ENCODE peak calls at places on chromosomes 16 and 17, in six cellular contexts. T, Q, X, F, J and D are unnamed samples. For H3K36me3 and H3K27me3, the result is how much of the 10 kb centered on the place peaks cover.

GRCh38 chr17:12288007-12288406 is 267.3 kb downstream of the MAP2K4 start:
- DNase-seq in T (no peak), Q (no peak), X (no peak), F (no peak), J (no peak), D (no peak)

GRCh38 chr17:74961657-74962360 is 10.8 kb downstream of the HID1 start:
- DNase-seq in T (peak), Q (peak), X (peak), F (peak), J (peak), D (peak)

GRCh38 chr16:8729779-8730334 is 55.4 kb downstream of the ABAT start:
- DNase-seq in T (no peak), Q (no peak), X (no peak), F (no peak), J (no peak), D (no peak)

GRCh38 chr17:79093270-79093669 is 18.6 kb downstream of the ENGASE start:
- DNase-seq in T (no peak), Q (no peak), X (no peak), F (no peak), J (no peak), D (no peak)

GRCh38 chr16:88317619-88317977 is 65.2 kb upstream of the ZNF469 start:
- DNase-seq in T (no peak), Q (peak), X (no peak), F (no peak), J (no peak), D (no peak)

GRCh38 chr16:8583712-8584111 is 6.6 kb downstream of the TMEM114 start:
- DNase-seq in T (no peak), Q (no peak), X (peak), F (no peak), J (no peak), D (peak)

GRCh38 chr17:38673714-38674012 is 1.1 kb downstream of the EPOP start:
- DNase-seq in T (no peak), Q (no peak), X (peak), F (no peak), J (no peak), D (peak)

GRCh38 chr17:28711723-28712036 is at the start of gene PROCA1:
- DNase-seq in T (no peak), Q (no peak), X (peak), F (no peak), J (no peak), D (peak)

GRCh38 chr16:50684823-50685455 is 3.8 kb upstream of the SNX20 start:
- DNase-seq in T (no peak), Q (no peak), X (no peak), F (no peak), J (no peak), D (no peak)

GRCh38 chr17:80613732-80614071 is 69.1 kb downstream of the RPTOR start:
- DNase-seq in T (no peak), Q (no peak), X (no peak), F (no peak), J (no peak), D (no peak)

GRCh38 chr16:59540621-59541020 is 806.5 kb upstream of the GOT2 start:
- DNase-seq in T (no peak), Q (no peak), X (no peak), F (no peak), J (no peak), D (no peak)

DNA sequence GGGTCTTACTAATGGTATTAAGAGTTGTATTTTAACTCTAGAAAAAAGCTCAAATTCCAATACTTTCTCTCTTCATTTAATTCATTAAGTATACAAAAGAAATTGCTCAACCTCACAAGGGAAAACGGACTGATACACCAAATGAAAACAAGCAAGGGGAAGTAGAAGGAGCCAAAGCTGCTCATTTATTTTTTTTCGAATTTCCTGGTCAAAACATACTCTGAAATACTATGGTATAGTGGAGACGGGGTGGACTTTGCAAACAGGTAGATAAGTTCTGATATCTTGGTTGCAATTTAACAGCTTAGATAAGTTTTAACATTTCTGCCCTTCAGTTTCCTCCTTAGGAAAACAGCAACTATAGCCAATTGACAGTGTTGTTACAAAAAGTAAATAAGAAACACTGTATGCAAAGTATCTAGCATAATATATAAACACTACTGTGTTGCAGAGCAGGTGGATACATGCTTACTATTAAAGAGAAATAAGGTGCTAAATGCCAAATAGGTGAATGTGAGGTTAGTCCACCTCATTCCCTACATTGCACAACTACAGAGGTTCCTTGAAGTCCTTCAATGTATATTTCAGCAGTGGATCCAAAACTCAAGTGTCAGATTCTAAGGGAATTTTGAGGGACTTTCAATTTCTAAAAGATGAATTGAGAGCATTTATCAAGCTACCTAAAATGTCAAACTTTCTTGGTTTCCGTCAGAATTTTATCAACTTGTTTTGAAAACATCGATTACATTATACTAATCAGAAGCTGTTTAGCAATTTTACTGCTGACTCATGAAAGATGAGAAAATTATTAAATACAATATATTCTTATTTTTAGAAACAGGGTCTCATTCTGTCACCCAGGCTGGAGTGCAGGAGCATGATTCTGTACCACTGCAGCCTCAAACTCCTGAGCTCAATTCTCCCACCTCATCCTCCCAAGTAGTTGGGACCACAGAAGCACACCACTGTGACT is 11.0 kb downstream of the CCDC47 start:
- DNase-seq in T (no peak), Q (no peak), X (no peak), F (no peak), J (no peak), D (no peak)
- H3K36me3 ChIP-seq in T (under half), Q (under half), X (under half), F (half or more), J (under half), D (under half)

GRCh38 chr17:3049705-3050295 is 13.6 kb downstream of the OR1D5 start:
- DNase-seq in T (no peak), Q (no peak), X (no peak), F (no peak), J (no peak), D (no peak)
- H3K4me3 ChIP-seq in T (peak), Q (no peak), X (peak), F (no peak), J (peak), D (no peak)

GRCh38 chr16:66458292-66458691 is 31.2 kb downstream of the BEAN1 start:
- DNase-seq in T (no peak), Q (no peak), X (no peak), F (no peak), J (no peak), D (no peak)

GRCh38 chr16:66458853-66459252 is 31.8 kb downstream of the BEAN1 start:
- DNase-seq in T (no peak), Q (no peak), X (no peak), F (no peak), J (no peak), D (no peak)

GRCh38 chr16:66462912-66463311 is 35.8 kb downstream of the BEAN1 start:
- DNase-seq in T (no peak), Q (no peak), X (no peak), F (no peak), J (no peak), D (no peak)

GRCh38 chr16:66459878-66460277 is 32.8 kb downstream of the BEAN1 start:
- DNase-seq in T (no peak), Q (no peak), X (peak), F (no peak), J (no peak), D (peak)

GRCh38 chr16:66460703-66461102 is 33.6 kb downstream of the BEAN1 start:
- DNase-seq in T (no peak), Q (no peak), X (no peak), F (no peak), J (no peak), D (no peak)
- H3K27me3 ChIP-seq in T (under half), Q (under half), X (under half), F (under half), J (under half), D (under half)

GRCh38 chr16:3523281-3523680 is 22.5 kb downstream of the CLUAP1 start:
- DNase-seq in T (no peak), Q (no peak), X (no peak), F (no peak), J (no peak), D (no peak)
- H3K36me3 ChIP-seq in T (under half), Q (under half), X (under half), F (under half), J (under half), D (under half)

GRCh38 chr17:4838306-4838785 is 5.2 kb downstream of the MINK1 start:
- DNase-seq in T (no peak), Q (no peak), X (no peak), F (no peak), J (no peak), D (no peak)

GRCh38 chr17:4837471-4838305 is 4.5 kb downstream of the MINK1 start:
- DNase-seq in T (no peak), Q (no peak), X (no peak), F (no peak), J (no peak), D (no peak)

GRCh38 chr17:4833941-4834501 is 881 bp downstream of the MINK1 start:
- DNase-seq in T (no peak), Q (no peak), X (peak), F (peak), J (peak), D (no peak)

GRCh38 chr17:4834621-4835020 is 1.5 kb downstream of the MINK1 start:
- DNase-seq in T (no peak), Q (no peak), X (no peak), F (no peak), J (no peak), D (no peak)

DNA sequence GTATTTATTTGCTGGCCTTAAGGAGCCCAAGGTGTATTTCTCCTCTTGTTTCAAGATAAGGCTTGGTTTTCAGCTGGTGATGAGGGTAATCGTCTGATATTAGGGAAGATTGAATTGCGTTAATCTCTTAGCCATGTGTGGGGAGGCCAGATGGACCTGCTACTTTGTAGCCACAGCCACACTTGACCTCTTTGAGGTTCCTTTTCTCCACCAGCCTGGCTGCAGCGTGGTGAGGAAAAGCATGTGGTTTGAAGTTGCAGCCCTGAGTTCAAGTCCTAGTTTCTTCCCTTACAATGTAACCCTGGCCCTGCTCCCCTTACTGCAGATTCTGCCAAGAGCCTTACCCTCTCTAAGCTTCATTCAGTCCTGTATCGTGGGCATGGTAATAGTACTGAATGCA is 3.1 kb downstream of the MINK1 start:
- DNase-seq in T (no peak), Q (no peak), X (no peak), F (no peak), J (no peak), D (no peak)
- H3K4me3 ChIP-seq in T (no peak), Q (no peak), X (no peak), F (no peak), J (no peak), D (no peak)

GRCh38 chr16:78065344-78065743 is 34.1 kb upstream of the WWOX start:
- DNase-seq in T (no peak), Q (no peak), X (no peak), F (no peak), J (no peak), D (no peak)

GRCh38 chr16:78075800-78076199 is 23.7 kb upstream of the WWOX start:
- DNase-seq in T (no peak), Q (no peak), X (peak), F (no peak), J (no peak), D (no peak)

GRCh38 chr16:78072275-78072674 is 27.2 kb upstream of the WWOX start:
- DNase-seq in T (no peak), Q (no peak), X (peak), F (no peak), J (no peak), D (peak)

DNA sequence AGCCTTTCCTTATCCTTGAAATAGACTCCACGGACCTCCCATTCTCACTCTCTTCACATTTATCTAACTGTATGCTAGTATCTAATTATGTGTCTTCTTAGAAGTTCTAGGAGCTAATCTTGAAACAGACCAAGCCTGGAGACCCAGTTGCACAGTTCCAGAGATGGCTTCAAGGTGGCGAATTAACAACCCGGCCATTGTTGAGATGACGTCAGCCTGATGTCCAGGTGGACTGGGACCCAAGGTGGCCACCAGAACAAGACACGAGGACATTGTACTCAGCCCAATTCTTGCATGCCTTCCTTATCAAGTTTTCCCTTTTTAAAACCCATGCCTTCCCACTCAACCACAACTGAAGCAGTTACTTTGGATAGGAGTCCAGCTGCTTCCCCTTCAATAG is 29.5 kb upstream of the WWOX start:
- DNase-seq in T (no peak), Q (no peak), X (no peak), F (no peak), J (no peak), D (no peak)
- H3K27me3 ChIP-seq in T (under half), Q (under half), X (half or more), F (under half), J (half or more), D (half or more)